ENCODE peak calls at places on chromosome 9, in seven cellular contexts. L is SK-N-SH, B is hepatocyte, D is HCT116, M is GM23248, Q is Karpas-422, R is OCI-LY7. X is an unnamed sample. For H3K9me2, the result is how much of the 10 kb centered on the place peaks cover.

GRCh38 chr9:104747565-104748358 is at the start of gene NIPSNAP3A:
- DNase-seq in R (peak), M (peak), L (peak), Q (peak), D (peak), B (peak), X (peak)

GRCh38 chr9:115393976-115394775 is 276.2 kb upstream of the TNC start:
- DNase-seq in B (no peak), D (no peak), L (no peak), Q (no peak), R (no peak), M (no peak), X (peak)

GRCh38 chr9:129665008-129665771 is at the start of gene PRRX2:
- DNase-seq in L (peak), Q (no peak), D (no peak), B (peak), M (peak), R (no peak), X (no peak)

GRCh38 chr9:129880654-129881546 is 45.6 kb downstream of the USP20 start:
- DNase-seq in Q (no peak), L (no peak), B (peak), R (no peak), D (no peak), M (no peak), X (no peak)

GRCh38 chr9:125126019-125126746 is 17.1 kb downstream of the SCAI start:
- DNase-seq in M (peak), L (peak), R (peak), D (no peak), Q (peak), B (peak), X (peak)

GRCh38 chr9:20611751-20612287 is 10.5 kb downstream of the MLLT3 start:
- DNase-seq in R (peak), L (peak), Q (no peak), D (no peak), B (peak), M (peak), X (no peak)

GRCh38 chr9:136533775-136534157 is 12.1 kb downstream of the NOTCH1 start:
- DNase-seq in M (no peak), B (no peak), D (no peak), L (no peak), Q (peak), R (no peak), X (no peak)

GRCh38 chr9:116100711-116101111 is 52.9 kb upstream of the PAPPA start:
- DNase-seq in R (no peak), B (no peak), L (no peak), D (no peak), Q (no peak), M (peak), X (no peak)

GRCh38 chr9:36100532-36100931 is 36.0 kb upstream of the GLIPR2 start:
- DNase-seq in B (no peak), R (no peak), Q (no peak), L (no peak), M (peak), D (no peak), X (no peak)

DNA sequence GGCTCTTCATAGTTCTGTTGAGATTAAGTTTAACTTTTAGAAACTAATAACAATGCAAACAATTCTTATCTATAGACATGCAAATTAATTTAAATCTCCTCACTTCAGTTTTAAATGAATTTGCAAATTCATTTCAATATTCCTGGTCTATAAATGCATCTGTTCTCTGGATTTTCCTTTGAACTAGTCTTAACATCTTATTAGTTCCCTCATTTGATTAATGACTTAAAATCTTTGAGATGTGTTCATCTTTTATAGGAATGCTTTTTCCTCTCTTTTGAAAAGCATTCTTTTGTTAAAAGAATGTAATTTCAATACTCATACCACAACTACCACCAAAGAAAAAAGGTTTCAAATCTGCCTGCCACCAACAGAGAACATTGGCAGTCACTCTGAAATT is 169.4 kb downstream of the RASEF start:
- DNase-seq in D (no peak), Q (no peak), R (no peak), L (no peak), B (no peak), M (no peak), X (no peak)
- H3K9me2 ChIP-seq in D (under half), Q (under half), R (under half), L (under half), B (under half), M (under half), X (under half)

DNA sequence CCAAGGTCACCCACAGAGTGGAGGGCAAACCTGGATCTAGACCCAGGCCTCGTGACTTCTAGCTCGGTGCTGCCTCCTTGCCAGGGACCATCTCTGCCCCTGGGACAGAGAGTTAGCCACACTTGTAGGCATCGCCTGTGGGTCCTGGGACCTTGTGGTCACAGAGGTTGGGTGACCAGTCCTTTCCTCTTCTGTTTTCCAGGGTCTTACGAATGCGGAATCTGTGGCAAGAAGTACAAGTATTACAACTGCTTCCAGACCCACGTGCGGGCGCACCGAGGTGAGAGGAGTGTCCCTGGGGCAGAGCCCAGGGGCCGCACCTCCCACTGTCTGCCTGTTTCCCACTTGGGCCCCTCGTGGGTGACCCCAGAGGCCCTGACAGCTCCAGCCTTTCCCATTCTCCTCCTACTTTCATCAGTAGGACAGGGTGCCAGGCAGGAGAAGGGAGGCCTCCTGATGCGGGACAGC is 76.3 kb downstream of the AMBP start:
- DNase-seq in B (no peak), D (no peak), R (no peak), L (no peak), M (no peak), Q (no peak), X (no peak)
- H3K27ac ChIP-seq in B (no peak), D (no peak), R (no peak), L (no peak), M (no peak), Q (no peak), X (no peak)

GRCh38 chr9:82890865-82891264 is 172.1 kb downstream of the RASEF start:
- DNase-seq in Q (no peak), B (no peak), R (no peak), L (no peak), D (no peak), M (no peak), X (no peak)

GRCh38 chr9:82891321-82891720 is 171.6 kb downstream of the RASEF start:
- DNase-seq in D (no peak), L (no peak), M (no peak), B (no peak), R (no peak), Q (no peak), X (no peak)

GRCh38 chr9:82890401-82890800 is 172.5 kb downstream of the RASEF start:
- DNase-seq in D (no peak), B (no peak), R (no peak), M (no peak), Q (no peak), L (no peak), X (no peak)

GRCh38 chr9:82894961-82895902 is 167.7 kb downstream of the RASEF start:
- DNase-seq in R (no peak), D (no peak), L (peak), Q (no peak), B (peak), M (no peak), X (no peak)
- H3K9me2 ChIP-seq in R (under half), D (under half), L (under half), Q (under half), B (under half), M (under half), X (under half)

DNA sequence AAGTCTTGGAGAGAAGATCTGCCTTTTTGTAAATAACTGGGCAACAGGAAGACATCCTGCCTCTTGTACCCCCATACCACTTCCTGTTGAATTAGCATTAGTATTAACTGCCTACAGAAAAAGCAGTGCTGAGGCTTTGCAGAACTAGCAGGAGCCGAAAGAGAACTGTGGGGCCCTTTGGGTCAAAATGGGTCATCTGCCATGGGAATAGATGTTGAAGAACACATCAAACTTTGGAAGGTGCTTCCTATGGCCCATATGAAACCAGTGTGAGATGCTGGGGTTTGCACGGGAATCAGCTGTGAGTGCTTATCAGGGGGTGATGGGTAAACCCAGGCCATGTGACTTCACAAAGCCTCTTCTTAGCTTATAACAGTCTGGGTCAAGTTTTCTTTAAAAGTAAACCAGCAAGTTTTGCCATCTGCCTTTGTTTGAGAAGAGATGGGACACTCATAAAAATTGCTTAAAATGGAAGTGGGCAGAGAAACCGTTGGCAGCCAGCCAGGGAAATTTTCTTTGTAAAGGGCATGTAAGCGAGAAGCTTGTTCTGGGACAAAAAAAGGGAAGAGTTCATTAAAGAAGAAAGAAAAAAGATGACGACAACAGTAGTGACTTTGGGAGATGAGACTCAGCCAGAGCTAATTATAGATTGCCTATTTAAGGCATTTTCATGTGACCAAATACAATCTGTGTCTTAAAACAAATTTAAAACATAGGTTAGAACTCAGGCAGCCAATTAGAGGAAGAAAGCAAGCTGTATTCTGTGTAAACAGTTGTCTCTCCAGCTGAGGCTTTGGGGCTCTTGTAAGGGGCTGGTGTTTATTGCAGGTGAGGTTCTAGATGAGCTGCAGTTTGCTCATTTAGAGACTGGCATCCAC is 4.4 kb downstream of the SLC25A25 start:
- DNase-seq in D (no peak), R (peak), B (peak), L (no peak), M (peak), Q (peak), X (peak)
- H3K27ac ChIP-seq in D (peak), R (peak), B (peak), L (peak), M (peak), Q (peak), X (peak)

DNA sequence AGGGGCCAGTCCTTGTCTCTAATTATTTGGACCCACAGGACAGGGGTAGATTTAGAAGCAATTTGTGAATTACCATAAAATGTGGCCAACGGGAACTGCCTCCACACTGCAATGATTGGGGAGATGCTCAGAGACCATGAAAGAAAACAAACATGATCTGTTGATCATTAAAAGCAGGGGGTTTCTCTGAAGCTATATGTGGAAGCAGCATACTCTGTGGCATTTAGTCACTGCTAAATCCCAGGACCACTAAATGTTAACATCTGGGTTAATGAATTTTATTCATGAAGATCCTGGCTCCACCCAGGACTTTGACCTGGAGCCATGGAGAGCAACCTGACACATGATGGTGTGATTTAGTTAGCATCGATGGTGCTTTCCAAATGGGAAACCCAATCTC is 497.8 kb downstream of the AGTPBP1 start:
- DNase-seq in M (no peak), Q (no peak), L (no peak), D (no peak), B (no peak), R (no peak), X (no peak)
- H3K9me2 ChIP-seq in M (under half), Q (under half), L (under half), D (under half), B (under half), R (under half), X (under half)

GRCh38 chr9:131278421-131279111 is 2.3 kb upstream of the FAM78A start:
- DNase-seq in M (no peak), B (no peak), D (no peak), L (no peak), R (no peak), Q (peak), X (peak)
- H3K27ac ChIP-seq in M (no peak), B (no peak), D (no peak), L (no peak), R (no peak), Q (no peak), X (no peak)

GRCh38 chr9:1458503-1458902 is 408.3 kb downstream of the DMRT2 start:
- DNase-seq in B (no peak), L (no peak), Q (no peak), M (peak), D (peak), R (no peak), X (peak)

GRCh38 chr9:1454211-1454979 is 404.2 kb downstream of the DMRT2 start:
- DNase-seq in D (no peak), Q (no peak), M (no peak), L (no peak), B (no peak), R (no peak), X (no peak)

GRCh38 chr9:1457460-1457859 is 407.3 kb downstream of the DMRT2 start:
- DNase-seq in R (no peak), M (no peak), D (no peak), Q (no peak), B (no peak), L (no peak), X (no peak)

GRCh38 chr9:1454980-1455367 is 404.8 kb downstream of the DMRT2 start:
- DNase-seq in D (no peak), M (peak), B (no peak), R (no peak), L (no peak), Q (no peak), X (no peak)

GRCh38 chr9:1456301-1456999 is 406.3 kb downstream of the DMRT2 start:
- DNase-seq in B (no peak), R (no peak), Q (no peak), L (no peak), D (no peak), M (no peak), X (no peak)
- H3K9me2 ChIP-seq in B (under half), R (under half), Q (under half), L (under half), D (under half), M (under half), X (under half)

GRCh38 chr9:127388037-127388855 is 8.7 kb upstream of the SLC2A8 start:
- DNase-seq in Q (peak), M (peak), D (peak), L (no peak), R (peak), B (peak), X (peak)
- H3K27ac ChIP-seq in Q (peak), M (no peak), D (peak), L (peak), R (no peak), B (peak), X (peak)

DNA sequence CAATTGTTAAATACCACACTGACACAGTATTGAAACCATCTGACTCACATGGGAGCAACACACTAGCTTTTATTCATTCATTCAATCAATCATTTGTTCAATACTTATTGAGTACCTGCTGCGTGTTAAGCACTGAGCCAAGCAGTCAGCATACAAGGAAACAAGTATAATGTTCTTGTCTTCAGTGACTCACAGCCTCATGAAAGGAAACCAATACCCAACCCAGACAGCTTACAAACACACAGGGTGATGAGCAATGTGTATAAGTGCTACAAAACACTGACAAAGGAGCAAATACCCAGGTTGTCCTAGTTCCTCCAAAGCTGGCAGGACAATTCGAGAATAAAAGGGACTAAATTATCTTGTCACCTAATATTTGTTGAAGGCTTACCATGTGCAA is 67.6 kb upstream of the RASEF start:
- DNase-seq in L (no peak), B (peak), D (no peak), Q (no peak), M (peak), R (no peak), X (peak)
- H3K9me2 ChIP-seq in L (under half), B (under half), D (under half), Q (under half), M (under half), R (under half), X (under half)

DNA sequence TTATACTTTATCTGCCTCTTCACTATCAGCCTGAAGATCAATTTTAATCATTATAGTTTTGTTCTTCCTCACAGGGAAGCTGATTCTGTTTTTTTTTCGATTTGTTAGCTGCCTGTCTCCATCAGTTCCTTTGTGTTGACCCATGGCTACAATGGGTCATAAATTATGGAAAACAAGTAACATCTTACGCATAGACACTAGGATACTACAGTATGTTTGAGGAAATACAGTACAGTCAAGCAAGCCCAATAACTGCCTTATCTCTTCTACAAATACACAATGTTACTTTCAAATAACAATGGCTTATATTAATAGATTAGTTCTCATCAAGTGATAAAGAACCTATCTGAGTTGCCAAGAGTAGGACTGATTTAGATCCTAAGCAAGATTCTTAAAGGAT is 160.5 kb upstream of the FREM1 start:
- DNase-seq in B (no peak), M (no peak), D (no peak), Q (no peak), L (no peak), R (no peak), X (no peak)
- H3K27ac ChIP-seq in B (no peak), M (no peak), D (no peak), Q (no peak), L (no peak), R (no peak), X (no peak)

X was measured in PC-9.